ENCODE peak calls at places on chromosome 12, in seven cellular contexts. T is caudate nucleus; I is activated CD8-positive, alpha-beta memory T cell treated with anti-CD3 and anti-CD28 coated beads, Interleukin-2, amount 50 U/mL, for 4 hours; Z is stimulated activated CD4-positive, alpha-beta T cell treated with anti-CD3 and anti-CD28 coated beads, Interleukin-1b, Interleukin-23, amount 100 ng/mL, for 1 hour; X is G401; O is HT-29; N is HFFc6. G is an unnamed sample.
A peak's percentile ranks its signal among the peaks of the same experiment; 100 is the strongest.

GRCh38 chr12:83826112-83826511 is 1086.5 kb downstream of the SLC6A15 start:
- DNase-seq in T (no peak), I (no peak), Z (no peak), X (no peak), O (peak; percentile 48), N (peak; percentile 50), G (no peak)

GRCh38 chr12:49552014-49552413 is 13.2 kb downstream of the KCNH3 start:
- DNase-seq in T (no peak), I (no peak), Z (no peak), X (peak; percentile 81), O (no peak), N (no peak), G (no peak)

GRCh38 chr12:46508651-46509050 is 136.1 kb upstream of the SLC38A2 start:
- DNase-seq in T (no peak), I (no peak), Z (no peak), X (no peak), O (no peak), N (no peak), G (no peak)

GRCh38 chr12:60421741-60422140 is 825.9 kb downstream of the SLC16A7 start:
- DNase-seq in T (no peak), I (no peak), Z (no peak), X (no peak), O (no peak), N (peak; percentile 57), G (no peak)

GRCh38 chr12:45909041-45909713 is 81.2 kb downstream of the SCAF11 start:
- DNase-seq in T (no peak), I (no peak), Z (no peak), X (no peak), O (no peak), N (no peak), G (no peak)

GRCh38 chr12:87413784-87414183 is 615.4 kb downstream of the C12orf50 start:
- DNase-seq in T (no peak), I (no peak), Z (no peak), X (no peak), O (no peak), N (no peak), G (no peak)

GRCh38 chr12:43206396-43206795 is 345.6 kb downstream of the ADAMTS20 start:
- DNase-seq in T (no peak), I (no peak), Z (no peak), X (no peak), O (no peak), N (no peak), G (no peak)

GRCh38 chr12:81207173-81207572 is 129.3 kb downstream of the ACSS3 start:
- DNase-seq in T (no peak), I (no peak), Z (no peak), X (no peak), O (no peak), N (no peak), G (no peak)

GRCh38 chr12:34142430-34142829 is 120.1 kb downstream of the ALG10 start:
- DNase-seq in T (no peak), I (no peak), Z (no peak), X (no peak), O (no peak), N (no peak), G (no peak)

GRCh38 chr12:112191840-112192321 is 66.5 kb downstream of the TRAFD1 start:
- DNase-seq in T (no peak), I (no peak), Z (no peak), X (no peak), O (no peak), N (no peak), G (no peak)

GRCh38 chr12:110846615-110847566 is at the start of gene CCDC63:
- DNase-seq in T (no peak), I (peak; percentile 29), Z (no peak), X (no peak), O (no peak), N (no peak), G (no peak)

GRCh38 chr12:67539946-67540345 is 108.6 kb upstream of the DYRK2 start:
- DNase-seq in T (no peak), I (no peak), Z (no peak), X (no peak), O (no peak), N (no peak), G (no peak)

GRCh38 chr12:127054531-127054930 is 1212.4 kb upstream of the TMEM132C start:
- DNase-seq in T (no peak), I (no peak), Z (no peak), X (no peak), O (no peak), N (peak; percentile 65), G (no peak)

GRCh38 chr12:110637869-110638441 is 24.0 kb downstream of the TCTN1 start:
- DNase-seq in T (no peak), I (no peak), Z (no peak), X (no peak), O (no peak), N (peak; percentile 6), G (no peak)

GRCh38 chr12:115840159-115840558 is 437.3 kb downstream of the MED13L start:
- DNase-seq in T (no peak), I (no peak), Z (no peak), X (no peak), O (no peak), N (peak; percentile 18), G (no peak)

GRCh38 chr12:5088586-5089264 is 45.0 kb downstream of the KCNA5 start:
- DNase-seq in T (no peak), I (no peak), Z (no peak), X (no peak), O (peak; percentile 55), N (peak; percentile 77), G (no peak)

GRCh38 chr12:2284321-2284813 is 231.6 kb downstream of the CACNA1C start:
- DNase-seq in T (no peak), I (no peak), Z (no peak), X (no peak), O (no peak), N (peak; percentile 69), G (no peak)

GRCh38 chr12:47819902-47820630 is at the start of gene HDAC7:
- DNase-seq in T (peak; percentile 27), I (peak; percentile 71), Z (peak; percentile 57), X (peak; percentile 75), O (peak; percentile 82), N (peak; percentile 54), G (peak; percentile 36)

GRCh38 chr12:67141405-67142018 is 127.6 kb upstream of the CAND1 start:
- DNase-seq in T (no peak), I (no peak), Z (no peak), X (no peak), O (no peak), N (no peak), G (no peak)

GRCh38 chr12:127657036-127657435 is 609.9 kb upstream of the TMEM132C start:
- DNase-seq in T (no peak), I (no peak), Z (no peak), X (no peak), O (no peak), N (peak; percentile 48), G (no peak)